ENCODE peak calls at places on chromosome 18, in seven cellular contexts. C is activated CD4-positive, CD25-positive, alpha-beta regulatory T cell; Z is NCI-H1105 treated with DMSO at 0.1 percent for 48 hours; H is heart left ventricle; M is B cell; N is heart right ventricle; U is AG10803. Q is an unnamed sample.

GRCh38 chr18:12921178-12921577 is 26.6 kb upstream of the SEH1L start:
- DNase-seq in C (no peak), Z (no peak), H (no peak), M (no peak), N (no peak), U (no peak), Q (no peak)

GRCh38 chr18:79007440-79007839 is 27.8 kb downstream of the SALL3 start:
- DNase-seq in C (no peak), Z (no peak), H (no peak), M (no peak), N (no peak), U (no peak), Q (no peak)

GRCh38 chr18:59070181-59070912 is 69.3 kb upstream of the SEC11C start:
- DNase-seq in C (peak), Z (peak), H (peak), M (peak), N (peak), U (peak), Q (peak)

GRCh38 chr18:67665266-67665665 is 148.7 kb upstream of the DSEL start:
- DNase-seq in C (no peak), Z (no peak), H (no peak), M (no peak), N (no peak), U (peak), Q (peak)

GRCh38 chr18:9743200-9744016 is 35.3 kb downstream of the RAB31 start:
- DNase-seq in C (no peak), Z (no peak), H (no peak), M (no peak), N (no peak), U (peak), Q (peak)

GRCh38 chr18:41624461-41624860 is 330.6 kb upstream of the PIK3C3 start:
- DNase-seq in C (no peak), Z (no peak), H (no peak), M (no peak), N (no peak), U (peak), Q (peak)

GRCh38 chr18:34222025-34222395 is 2.7 kb downstream of the NOL4 start:
- DNase-seq in C (no peak), Z (peak), H (no peak), M (no peak), N (no peak), U (no peak), Q (no peak)

GRCh38 chr18:9133225-9133624 is 3.4 kb upstream of the ANKRD12 start:
- DNase-seq in C (no peak), Z (no peak), H (no peak), M (no peak), N (no peak), U (no peak), Q (no peak)

GRCh38 chr18:53906681-53907080 is 317.8 kb downstream of the MBD2 start:
- DNase-seq in C (no peak), Z (no peak), H (no peak), M (no peak), N (no peak), U (peak), Q (peak)

GRCh38 chr18:77073336-77074093 is 59.1 kb downstream of the MBP start:
- DNase-seq in C (no peak), Z (no peak), H (no peak), M (no peak), N (no peak), U (no peak), Q (no peak)

GRCh38 chr18:34738173-34738894 is 28.2 kb downstream of the DTNA start:
- DNase-seq in C (no peak), Z (no peak), H (no peak), M (no peak), N (no peak), U (no peak), Q (peak)

GRCh38 chr18:31980863-31981262 is 37.8 kb upstream of the RNF125 start:
- DNase-seq in C (no peak), Z (no peak), H (no peak), M (no peak), N (no peak), U (no peak), Q (no peak)

GRCh38 chr18:7370812-7371211 is 139.9 kb downstream of the LRRC30 start:
- DNase-seq in C (no peak), Z (no peak), H (peak), M (no peak), N (peak), U (no peak), Q (no peak)

GRCh38 chr18:35912332-35912731 is 60.1 kb upstream of the RMP24 start:
- DNase-seq in C (no peak), Z (no peak), H (no peak), M (no peak), N (no peak), U (no peak), Q (no peak)